ENCODE peak calls at places on chromosomes 7 and 10, in eight cellular contexts. N is iris pigment epithelial cell; W is naive B cell; E is hepatic stellate cell; Y is activated CD4-positive, alpha-beta T cell treated with anti-CD3 and anti-CD28 coated beads for 24 hours; G is IMR-90; Z is cerebellar cortex; O is fibroblast of the conjunctiva. H is an unnamed sample.

GRCh38 chr10:1187151-1187854 is 131.1 kb downstream of the WDR37 start:
- DNase-seq in N (no peak), W (no peak), E (no peak), Y (no peak), G (no peak), Z (peak), O (no peak), H (no peak)

GRCh38 chr10:73408061-73408460 is 5.8 kb downstream of the ANXA7 start:
- DNase-seq in N (no peak), W (no peak), E (no peak), Y (no peak), G (no peak), Z (no peak), O (no peak), H (no peak)

GRCh38 chr7:17144313-17144712 is 154.1 kb upstream of the AHR start:
- DNase-seq in N (peak), W (no peak), E (peak), Y (peak), G (peak), Z (no peak), O (no peak), H (no peak)

GRCh38 chr7:139725077-139725476 is 52.7 kb downstream of the HIPK2 start:
- DNase-seq in N (peak), W (peak), E (peak), Y (no peak), G (peak), Z (no peak), O (peak), H (no peak)

GRCh38 chr10:105837951-105838350 is 1196.9 kb downstream of the SORCS3 start:
- DNase-seq in N (peak), W (no peak), E (no peak), Y (no peak), G (no peak), Z (peak), O (peak), H (no peak)

GRCh38 chr7:158362001-158362400 is 225.6 kb downstream of the PTPRN2 start:
- DNase-seq in N (no peak), W (no peak), E (no peak), Y (no peak), G (no peak), Z (no peak), O (no peak), H (no peak)

GRCh38 chr10:97713351-97713827 is at the start of gene MARVELD1:
- DNase-seq in N (peak), W (no peak), E (peak), Y (no peak), G (peak), Z (peak), O (peak), H (peak)

GRCh38 chr7:5357951-5358350 is 65.7 kb downstream of the TNRC18 start:
- DNase-seq in N (no peak), W (no peak), E (no peak), Y (no peak), G (no peak), Z (no peak), O (no peak), H (no peak)

GRCh38 chr7:30937426-30937825 is 25.8 kb downstream of the AQP1 start:
- DNase-seq in N (no peak), W (no peak), E (no peak), Y (no peak), G (no peak), Z (no peak), O (no peak), H (no peak)

GRCh38 chr7:32047075-32047474 is 23.1 kb downstream of the PDE1C start:
- DNase-seq in N (no peak), W (no peak), E (no peak), Y (no peak), G (no peak), Z (no peak), O (no peak), H (no peak)

GRCh38 chr7:31058122-31058521 is 6.0 kb downstream of the ADCYAP1R1 start:
- DNase-seq in N (peak), W (no peak), E (peak), Y (no peak), G (peak), Z (no peak), O (no peak), H (no peak)

GRCh38 chr7:88669913-88670312 is 89.6 kb upstream of the ZNF804B start:
- DNase-seq in N (no peak), W (no peak), E (no peak), Y (no peak), G (no peak), Z (no peak), O (no peak), H (no peak)

GRCh38 chr10:100890696-100891271 is 22.0 kb upstream of the SLF2 start:
- DNase-seq in N (peak), W (no peak), E (peak), Y (no peak), G (peak), Z (peak), O (peak), H (no peak)

GRCh38 chr7:1917221-1918062 is 247.4 kb downstream of the ELFN1 start:
- DNase-seq in N (no peak), W (no peak), E (no peak), Y (no peak), G (no peak), Z (no peak), O (no peak), H (peak)

GRCh38 chr10:71970869-71971268 is 6.7 kb downstream of the CHST3 start:
- DNase-seq in N (no peak), W (no peak), E (no peak), Y (no peak), G (no peak), Z (no peak), O (no peak), H (no peak)

GRCh38 chr7:116895849-116896248 is 33.5 kb downstream of the CAPZA2 start:
- DNase-seq in N (no peak), W (no peak), E (no peak), Y (no peak), G (no peak), Z (no peak), O (no peak), H (no peak)

GRCh38 chr7:105173586-105173985 is 159.6 kb downstream of the KMT2E start:
- DNase-seq in N (no peak), W (no peak), E (no peak), Y (no peak), G (no peak), Z (no peak), O (no peak), H (no peak)

GRCh38 chr10:123390874-123391273 is 236.7 kb downstream of the BUB3 start:
- DNase-seq in N (no peak), W (no peak), E (no peak), Y (no peak), G (no peak), Z (no peak), O (no peak), H (no peak)

GRCh38 chr7:128322040-128322643 is 21.6 kb downstream of the RBM28 start:
- DNase-seq in N (peak), W (no peak), E (peak), Y (no peak), G (peak), Z (peak), O (peak), H (no peak)

GRCh38 chr7:90180011-90180585 is 25.8 kb downstream of the STEAP1 start:
- DNase-seq in N (peak), W (no peak), E (no peak), Y (no peak), G (peak), Z (no peak), O (peak), H (no peak)

GRCh38 chr7:4851459-4852422 is 10.1 kb downstream of the PAPOLB start:
- DNase-seq in N (peak), W (no peak), E (no peak), Y (no peak), G (no peak), Z (no peak), O (no peak), H (no peak)

GRCh38 chr10:122740640-122741039 is 41.0 kb upstream of the C10orf120 start:
- DNase-seq in N (no peak), W (no peak), E (no peak), Y (no peak), G (no peak), Z (no peak), O (no peak), H (no peak)

GRCh38 chr10:90089724-90090123 is 388.3 kb downstream of the KIF20B start:
- DNase-seq in N (no peak), W (no peak), E (no peak), Y (no peak), G (no peak), Z (no peak), O (no peak), H (no peak)

GRCh38 chr10:71748671-71749191 is 24.6 kb downstream of the VSIR start:
- DNase-seq in N (no peak), W (peak), E (no peak), Y (peak), G (no peak), Z (no peak), O (no peak), H (peak)

GRCh38 chr7:143431109-143431508 is 12.1 kb upstream of the TAS2R60 start:
- DNase-seq in N (no peak), W (no peak), E (no peak), Y (no peak), G (no peak), Z (no peak), O (no peak), H (no peak)

GRCh38 chr10:73076361-73077183 is 20.1 kb downstream of the P4HA1 start:
- DNase-seq in N (peak), W (no peak), E (no peak), Y (no peak), G (peak), Z (peak), O (peak), H (peak)

GRCh38 chr7:75642810-75643486 is 95.8 kb downstream of the HIP1 start:
- DNase-seq in N (peak), W (peak), E (peak), Y (peak), G (peak), Z (peak), O (peak), H (no peak)

GRCh38 chr10:44921061-44921460 is 9.9 kb downstream of the TMEM72 start:
- DNase-seq in N (no peak), W (no peak), E (no peak), Y (no peak), G (no peak), Z (no peak), O (no peak), H (no peak)

GRCh38 chr10:101856626-101857025 is 13.0 kb upstream of the KCNIP2 start:
- DNase-seq in N (peak), W (no peak), E (no peak), Y (no peak), G (peak), Z (no peak), O (no peak), H (no peak)

GRCh38 chr10:123559823-123560092 is 106.4 kb upstream of the GPR26 start:
- DNase-seq in N (no peak), W (no peak), E (no peak), Y (no peak), G (no peak), Z (no peak), O (no peak), H (no peak)

GRCh38 chr7:55020481-55020871 is 1.7 kb downstream of the EGFR start:
- DNase-seq in N (peak), W (no peak), E (no peak), Y (no peak), G (peak), Z (no peak), O (no peak), H (peak)

GRCh38 chr7:44259547-44260457 is 59.0 kb downstream of the YKT6 start:
- DNase-seq in N (peak), W (no peak), E (peak), Y (no peak), G (peak), Z (peak), O (peak), H (peak)

GRCh38 chr7:100189061-100189460 is 11.3 kb downstream of the STAG3 start:
- DNase-seq in N (no peak), W (no peak), E (no peak), Y (no peak), G (no peak), Z (no peak), O (no peak), H (no peak)

GRCh38 chr7:148987010-148987750 is 41.1 kb downstream of the PDIA4 start:
- DNase-seq in N (peak), W (peak), E (peak), Y (peak), G (peak), Z (peak), O (peak), H (peak)

GRCh38 chr7:35555934-35556333 is 139.0 kb downstream of the HERPUD2 start:
- DNase-seq in N (peak), W (no peak), E (no peak), Y (no peak), G (peak), Z (no peak), O (no peak), H (no peak)

GRCh38 chr7:916291-916941 is 38.1 kb downstream of the ADAP1 start:
- DNase-seq in N (no peak), W (no peak), E (no peak), Y (no peak), G (no peak), Z (no peak), O (no peak), H (peak)

GRCh38 chr10:26621243-26621888 is 76.1 kb upstream of the PDSS1 start:
- DNase-seq in N (no peak), W (no peak), E (no peak), Y (no peak), G (no peak), Z (no peak), O (no peak), H (no peak)

GRCh38 chr10:54800677-54801480 is at the start of gene PCDH15:
- DNase-seq in N (peak), W (no peak), E (no peak), Y (no peak), G (no peak), Z (peak), O (no peak), H (no peak)

H was measured in right cardiac atrium.